ENCODE peak calls at places on chromosome 17, in seven cellular contexts. G is GM23338, B is transverse colon, V is breast epithelium, J is SK-N-SH, I is stomach, W is sigmoid colon. L is an unnamed sample.

GRCh38 chr17:596287-596686 is 118.4 kb downstream of the VPS53 start:
- DNase-seq in G (no peak), B (no peak), V (no peak), J (no peak), I (no peak), W (no peak), L (no peak)

GRCh38 chr17:40937384-40937819 is at the start of gene KRT23:
- DNase-seq in G (peak), B (no peak), V (peak), J (no peak), I (peak), W (no peak), L (peak)

GRCh38 chr17:9658593-9659211 is 13.4 kb downstream of the USP43 start:
- DNase-seq in G (no peak), B (peak), V (no peak), J (no peak), I (no peak), W (no peak), L (no peak)

GRCh38 chr17:48613862-48614694 is 1.0 kb downstream of the HOXB8 start:
- DNase-seq in G (peak), B (no peak), V (no peak), J (no peak), I (no peak), W (no peak), L (no peak)

GRCh38 chr17:6187836-6188235 is 117.7 kb downstream of the WSCD1 start:
- DNase-seq in G (no peak), B (no peak), V (no peak), J (no peak), I (no peak), W (no peak), L (no peak)

GRCh38 chr17:66365903-66366302 is 63.5 kb downstream of the PRKCA start:
- DNase-seq in G (no peak), B (no peak), V (no peak), J (no peak), I (no peak), W (no peak), L (no peak)

GRCh38 chr17:33396818-33397217 is 103.7 kb upstream of the ASIC2 start:
- DNase-seq in G (no peak), B (no peak), V (no peak), J (no peak), I (no peak), W (no peak), L (no peak)

GRCh38 chr17:17500999-17501605 is 4.9 kb upstream of the RASD1 start:
- DNase-seq in G (no peak), B (no peak), V (no peak), J (no peak), I (no peak), W (no peak), L (no peak)

GRCh38 chr17:8366231-8366630 is 10.3 kb downstream of the KRABD2 start:
- DNase-seq in G (no peak), B (no peak), V (no peak), J (no peak), I (no peak), W (no peak), L (no peak)

GRCh38 chr17:6928193-6928592 is 67.7 kb upstream of the ALOX12 start:
- DNase-seq in G (no peak), B (no peak), V (no peak), J (no peak), I (no peak), W (no peak), L (no peak)

GRCh38 chr17:67059372-67059771 is 15.0 kb downstream of the CACNG1 start:
- DNase-seq in G (no peak), B (no peak), V (peak), J (no peak), I (no peak), W (no peak), L (no peak)

GRCh38 chr17:67520282-67520906 is 143.3 kb downstream of the PITPNC1 start:
- DNase-seq in G (no peak), B (peak), V (no peak), J (no peak), I (no peak), W (peak), L (no peak)

GRCh38 chr17:78583091-78583490 is 5.9 kb upstream of the DNAH17 start:
- DNase-seq in G (peak), B (no peak), V (no peak), J (peak), I (no peak), W (no peak), L (no peak)

GRCh38 chr17:726331-726919 is 6.0 kb upstream of the TLCD3A start:
- DNase-seq in G (peak), B (peak), V (no peak), J (no peak), I (peak), W (no peak), L (no peak)

GRCh38 chr17:78922876-78923498 is 2.2 kb downstream of the TIMP2 start:
- DNase-seq in G (no peak), B (no peak), V (no peak), J (no peak), I (no peak), W (no peak), L (no peak)

GRCh38 chr17:39751637-39752036 is 13.9 kb downstream of the GRB7 start:
- DNase-seq in G (no peak), B (no peak), V (peak), J (peak), I (no peak), W (peak), L (no peak)

GRCh38 chr17:39754958-39755549 is 17.3 kb downstream of the GRB7 start:
- DNase-seq in G (peak), B (peak), V (no peak), J (no peak), I (no peak), W (peak), L (no peak)

GRCh38 chr17:39752241-39752831 is 14.6 kb downstream of the GRB7 start:
- DNase-seq in G (peak), B (no peak), V (peak), J (no peak), I (peak), W (peak), L (no peak)

GRCh38 chr17:39754161-39754957 is 16.6 kb downstream of the GRB7 start:
- DNase-seq in G (peak), B (peak), V (peak), J (peak), I (peak), W (peak), L (peak)

DNA sequence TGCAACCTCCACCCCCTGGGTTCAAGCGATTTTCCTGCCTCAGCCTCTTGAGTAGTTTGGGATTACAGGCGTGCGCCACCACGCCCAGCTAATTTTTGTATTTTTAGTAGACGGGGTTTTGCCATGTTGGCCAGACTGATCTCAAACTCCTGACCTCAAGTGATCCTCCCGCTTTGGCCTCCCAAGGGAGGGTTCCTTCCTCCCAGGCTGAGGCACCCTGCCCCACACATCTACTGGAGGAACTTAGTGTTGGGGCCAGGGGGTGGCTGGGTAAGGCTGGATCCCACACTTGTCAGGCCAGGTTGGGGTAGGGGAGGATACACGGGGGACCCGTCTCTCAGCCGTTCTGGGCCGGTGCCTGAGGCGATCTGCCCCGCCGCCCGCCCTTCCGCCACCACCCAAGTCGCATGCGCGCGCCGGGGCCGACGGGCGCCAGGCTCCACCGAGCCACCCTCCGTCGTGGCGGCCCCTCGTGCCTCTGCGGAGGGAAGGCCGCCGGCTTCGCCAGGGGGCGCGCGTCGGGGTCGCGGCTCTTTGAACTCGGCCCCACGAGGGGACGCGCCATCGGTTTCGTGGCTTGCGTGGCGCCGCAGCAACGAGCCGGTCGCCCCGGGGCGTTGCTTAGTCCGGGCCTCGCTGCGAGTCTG is 15.9 kb downstream of the GRB7 start:
- DNase-seq in G (peak), B (peak), V (peak), J (peak), I (peak), W (peak), L (peak)
- TF ChIP-seq POLR2AphosphoS5 in G (no peak), B (no peak), V (no peak), J (no peak), I (no peak), W (peak), L (no peak)

GRCh38 chr17:73474370-73474988 is 162.7 kb upstream of the CDC42EP4 start:
- DNase-seq in G (no peak), B (peak), V (no peak), J (peak), I (peak), W (peak), L (peak)
- TF ChIP-seq POLR2AphosphoS5 in G (no peak), B (no peak), V (no peak), J (no peak), I (no peak), W (no peak), L (no peak)

GRCh38 chr17:76003915-76004314 is 3.3 kb downstream of the CDK3 start:
- DNase-seq in G (no peak), B (no peak), V (no peak), J (peak), I (no peak), W (no peak), L (no peak)
- TF ChIP-seq POLR2AphosphoS5 in G (no peak), B (no peak), V (no peak), J (no peak), I (no peak), W (no peak), L (no peak)

GRCh38 chr17:62140836-62141235 is 75.8 kb upstream of the MED13 start:
- DNase-seq in G (no peak), B (peak), V (no peak), J (no peak), I (peak), W (no peak), L (no peak)
- TF ChIP-seq POLR2AphosphoS5 in G (no peak), B (no peak), V (no peak), J (no peak), I (no peak), W (no peak), L (no peak)